ENCODE peak calls at places on chromosomes 12 and 14, in nine cellular contexts. O, G, Q, H, K, P, V, A and R are unnamed samples.

GRCh38 chr12:45446013-45446412 is 230.1 kb downstream of the ANO6 start:
- DNase-seq in O (no peak), G (no peak), Q (no peak), H (no peak), K (no peak), P (no peak), V (no peak), A (no peak), R (no peak)

GRCh38 chr14:88255798-88256197 is 67.3 kb downstream of the KCNK10 start:
- DNase-seq in O (no peak), G (no peak), Q (no peak), H (no peak), K (no peak), P (no peak), V (no peak), A (no peak), R (no peak)

GRCh38 chr12:64457923-64458322 is 6.0 kb downstream of the TBK1 start:
- DNase-seq in O (no peak), G (no peak), Q (no peak), H (no peak), K (no peak), P (no peak), V (no peak), A (no peak), R (no peak)

GRCh38 chr14:50533314-50533705 is 941 bp upstream of the MAP4K5 start:
- DNase-seq in O (no peak), G (no peak), Q (no peak), H (no peak), K (no peak), P (no peak), V (no peak), A (no peak), R (no peak)

GRCh38 chr14:60933920-60934655 is 46.8 kb downstream of the TRMT5 start:
- DNase-seq in O (peak; percentile 10), G (no peak), Q (no peak), H (no peak), K (no peak), P (no peak), V (no peak), A (no peak), R (no peak)

GRCh38 chr14:33589334-33589733 is 361.5 kb downstream of the EGLN3 start:
- DNase-seq in O (no peak), G (no peak), Q (no peak), H (no peak), K (no peak), P (no peak), V (no peak), A (no peak), R (no peak)

GRCh38 chr12:107243316-107243715 is 150.0 kb upstream of the CRY1 start:
- DNase-seq in O (no peak), G (no peak), Q (no peak), H (no peak), K (no peak), P (no peak), V (no peak), A (no peak), R (no peak)

GRCh38 chr14:91996951-91997371 is 42.9 kb downstream of the TRIP11 start:
- DNase-seq in O (peak; percentile 75), G (no peak), Q (peak; percentile 45), H (no peak), K (peak; percentile 59), P (no peak), V (peak; percentile 22), A (no peak), R (no peak)

GRCh38 chr12:108461071-108461670 is 53.9 kb upstream of the FICD start:
- DNase-seq in O (no peak), G (no peak), Q (no peak), H (no peak), K (no peak), P (no peak), V (peak; percentile 68), A (no peak), R (no peak)

GRCh38 chr12:108337235-108338223 is 1.6 kb downstream of the CMKLR1 start:
- DNase-seq in O (peak; percentile 74), G (no peak), Q (no peak), H (no peak), K (no peak), P (no peak), V (no peak), A (no peak), R (peak; percentile 52)

GRCh38 chr12:59046763-59047534 is 126.6 kb upstream of the LRIG3 start:
- DNase-seq in O (no peak), G (no peak), Q (no peak), H (no peak), K (no peak), P (no peak), V (no peak), A (no peak), R (no peak)

GRCh38 chr12:94743174-94743573 is 92.8 kb upstream of the TMCC3 start:
- DNase-seq in O (no peak), G (no peak), Q (no peak), H (no peak), K (no peak), P (no peak), V (no peak), A (no peak), R (no peak)

GRCh38 chr12:111823891-111824290 is 18.1 kb upstream of the MAPKAPK5 start:
- DNase-seq in O (no peak), G (no peak), Q (no peak), H (no peak), K (no peak), P (no peak), V (no peak), A (no peak), R (no peak)

GRCh38 chr14:43535231-43535838 is 971.7 kb downstream of the FSCB start:
- DNase-seq in O (no peak), G (no peak), Q (no peak), H (no peak), K (no peak), P (no peak), V (no peak), A (no peak), R (no peak)

GRCh38 chr12:55771736-55772135 is 28.8 kb downstream of the GDF11 start:
- DNase-seq in O (no peak), G (no peak), Q (no peak), H (no peak), K (no peak), P (no peak), V (no peak), A (no peak), R (no peak)

GRCh38 chr12:101880769-101881168 is 3.4 kb downstream of the DRAM1 start:
- DNase-seq in O (no peak), G (no peak), Q (no peak), H (no peak), K (no peak), P (no peak), V (no peak), A (no peak), R (no peak)

GRCh38 chr14:50874842-50875241 is 3.0 kb downstream of the ABHD12B start:
- DNase-seq in O (no peak), G (no peak), Q (no peak), H (no peak), K (no peak), P (no peak), V (no peak), A (no peak), R (no peak)